ENCODE peak calls at places on chromosomes 4 and X, in ten cellular contexts. L is CD4-positive, alpha-beta memory T cell; N is prostate gland; I is Karpas-422; G is cardiac fibroblast; K is transverse colon; Q is astrocyte; H is coronary artery; S is left ventricle myocardium inferior; A is PC-3. V is an unnamed sample.

GRCh38 chr4:40897557-40898203 is 147.9 kb downstream of the NSUN7 start:
- DNase-seq in L (peak), N (peak), I (peak), G (peak), K (peak), Q (peak), H (no peak), S (peak), A (peak), V (peak)

GRCh38 chr4:152499322-152499721 is 36.6 kb downstream of the FBXW7 start:
- DNase-seq in L (no peak), N (no peak), I (no peak), G (no peak), K (no peak), Q (no peak), H (no peak), S (no peak), A (no peak), V (no peak)

GRCh38 chrX:71482228-71482958 is 50.5 kb upstream of the OGT start:
- DNase-seq in L (no peak), N (no peak), I (no peak), G (no peak), K (no peak), Q (no peak), H (no peak), S (no peak), A (peak), V (no peak)

GRCh38 chr4:168844261-168845039 is 165.6 kb downstream of the CBR4 start:
- DNase-seq in L (no peak), N (no peak), I (no peak), G (no peak), K (no peak), Q (peak), H (no peak), S (no peak), A (no peak), V (no peak)

GRCh38 chr4:153273736-153274135 is 69.5 kb downstream of the TRIM2 start:
- DNase-seq in L (no peak), N (no peak), I (no peak), G (no peak), K (no peak), Q (no peak), H (no peak), S (no peak), A (no peak), V (no peak)

GRCh38 chr4:74133786-74134499 is 24.0 kb upstream of the MTHFD2L start:
- DNase-seq in L (peak), N (peak), I (peak), G (peak), K (peak), Q (peak), H (peak), S (peak), A (peak), V (peak)

GRCh38 chr4:105145913-105146285 is 777 bp upstream of the TET2 start:
- DNase-seq in L (peak), N (peak), I (peak), G (no peak), K (peak), Q (no peak), H (no peak), S (peak), A (no peak), V (peak)

GRCh38 chrX:54087661-54088060 is 43.4 kb upstream of the PHF8 start:
- DNase-seq in L (no peak), N (no peak), I (no peak), G (no peak), K (no peak), Q (no peak), H (no peak), S (no peak), A (no peak), V (no peak)

GRCh38 chr4:140286503-140286902 is 86.9 kb upstream of the SCOC start:
- DNase-seq in L (no peak), N (no peak), I (no peak), G (no peak), K (no peak), Q (no peak), H (no peak), S (no peak), A (no peak), V (no peak)

GRCh38 chr4:2489841-2490552 is 21.1 kb downstream of the RNF4 start:
- DNase-seq in L (no peak), N (no peak), I (no peak), G (peak), K (no peak), Q (no peak), H (no peak), S (no peak), A (no peak), V (no peak)

GRCh38 chr4:2828758-2829181 is 14.9 kb upstream of the ADD1 start:
- DNase-seq in L (no peak), N (no peak), I (no peak), G (no peak), K (no peak), Q (no peak), H (no peak), S (peak), A (no peak), V (no peak)

GRCh38 chr4:25991296-25991695 is 77.3 kb downstream of the SMIM20 start:
- DNase-seq in L (no peak), N (no peak), I (no peak), G (no peak), K (no peak), Q (no peak), H (no peak), S (no peak), A (no peak), V (no peak)

GRCh38 chrX:22800360-22800759 is 199.4 kb upstream of the DDX53 start:
- DNase-seq in L (no peak), N (no peak), I (no peak), G (peak), K (no peak), Q (peak), H (no peak), S (peak), A (peak), V (no peak)

GRCh38 chr4:183211533-183211932 is 108.5 kb downstream of the CLDN22 start:
- DNase-seq in L (no peak), N (no peak), I (no peak), G (no peak), K (no peak), Q (no peak), H (no peak), S (no peak), A (no peak), V (no peak)

GRCh38 chr4:1720163-1720983 is 750 bp downstream of the TMEM129 start:
- DNase-seq in L (no peak), N (peak), I (peak), G (peak), K (peak), Q (no peak), H (no peak), S (peak), A (no peak), V (peak)

GRCh38 chrX:26373829-26374228 is 157.9 kb downstream of the MAGEB5 start:
- DNase-seq in L (no peak), N (no peak), I (no peak), G (no peak), K (no peak), Q (no peak), H (no peak), S (no peak), A (no peak), V (no peak)

GRCh38 chr4:37902738-37903693 is 12.1 kb downstream of the TBC1D1 start:
- DNase-seq in L (no peak), N (no peak), I (no peak), G (no peak), K (no peak), Q (no peak), H (no peak), S (no peak), A (no peak), V (no peak)

GRCh38 chr4:58935336-58935735 is 1825.2 kb upstream of the IGFBP7 start:
- DNase-seq in L (no peak), N (no peak), I (no peak), G (no peak), K (no peak), Q (no peak), H (no peak), S (no peak), A (peak), V (no peak)

GRCh38 chr4:33063238-33063637 is 2343.1 kb downstream of the PCDH7 start:
- DNase-seq in L (no peak), N (no peak), I (no peak), G (peak), K (no peak), Q (peak), H (no peak), S (no peak), A (peak), V (no peak)

GRCh38 chr4:33060873-33061542 is 2340.8 kb downstream of the PCDH7 start:
- DNase-seq in L (no peak), N (no peak), I (peak), G (peak), K (peak), Q (peak), H (no peak), S (no peak), A (peak), V (peak)

GRCh38 chr4:3121110-3121509 is 46.6 kb downstream of the HTT start:
- DNase-seq in L (no peak), N (no peak), I (no peak), G (no peak), K (no peak), Q (no peak), H (no peak), S (no peak), A (no peak), V (no peak)

GRCh38 chrX:97622111-97622510 is 738.4 kb downstream of the RPA4 start:
- DNase-seq in L (no peak), N (no peak), I (no peak), G (no peak), K (no peak), Q (no peak), H (no peak), S (no peak), A (no peak), V (no peak)

GRCh38 chr4:76729991-76730390 is 168.0 kb downstream of the SOWAHB start:
- DNase-seq in L (no peak), N (no peak), I (no peak), G (no peak), K (no peak), Q (no peak), H (no peak), S (no peak), A (no peak), V (no peak)

GRCh38 chr4:111283066-111283677 is 660.3 kb upstream of the PITX2 start:
- DNase-seq in L (peak), N (peak), I (peak), G (peak), K (peak), Q (peak), H (no peak), S (peak), A (peak), V (peak)

GRCh38 chr4:76963136-76963477 is 13.6 kb downstream of the SEPTIN11 start:
- DNase-seq in L (no peak), N (no peak), I (no peak), G (no peak), K (no peak), Q (no peak), H (no peak), S (no peak), A (no peak), V (no peak)

GRCh38 chr4:91113130-91113706 is 986.0 kb downstream of the CCSER1 start:
- DNase-seq in L (no peak), N (no peak), I (peak), G (peak), K (no peak), Q (peak), H (no peak), S (no peak), A (peak), V (no peak)

GRCh38 chr4:153464068-153464467 is 2.1 kb upstream of the TMEM131L start:
- DNase-seq in L (no peak), N (no peak), I (no peak), G (peak), K (no peak), Q (no peak), H (no peak), S (no peak), A (peak), V (no peak)

GRCh38 chr4:113476800-113477199 is 284.7 kb downstream of the CAMK2D start:
- DNase-seq in L (no peak), N (no peak), I (no peak), G (peak), K (no peak), Q (no peak), H (no peak), S (no peak), A (peak), V (no peak)

GRCh38 chr4:22343606-22344005 is 172.3 kb downstream of the ADGRA3 start:
- DNase-seq in L (no peak), N (no peak), I (no peak), G (no peak), K (no peak), Q (no peak), H (no peak), S (no peak), A (no peak), V (no peak)

GRCh38 chr4:80840396-80840795 is 190.1 kb upstream of the BMP3 start:
- DNase-seq in L (peak), N (no peak), I (no peak), G (no peak), K (no peak), Q (peak), H (no peak), S (no peak), A (no peak), V (peak)

GRCh38 chr4:48340276-48340904 is 939 bp upstream of the SLAIN2 start:
- DNase-seq in L (no peak), N (peak), I (peak), G (peak), K (peak), Q (peak), H (no peak), S (no peak), A (peak), V (peak)

GRCh38 chr4:48337726-48338125 is 3.6 kb upstream of the SLAIN2 start:
- DNase-seq in L (no peak), N (peak), I (no peak), G (no peak), K (no peak), Q (no peak), H (no peak), S (no peak), A (peak), V (no peak)

GRCh38 chr4:48340905-48341775 is at the start of gene SLAIN2:
- DNase-seq in L (peak), N (peak), I (peak), G (peak), K (peak), Q (peak), H (peak), S (peak), A (peak), V (peak)

GRCh38 chr4:48341776-48342558 is 638 bp downstream of the SLAIN2 start:
- DNase-seq in L (peak), N (peak), I (peak), G (peak), K (peak), Q (no peak), H (peak), S (peak), A (peak), V (peak)

GRCh38 chr4:48339642-48340041 is 1.7 kb upstream of the SLAIN2 start:
- DNase-seq in L (no peak), N (no peak), I (no peak), G (no peak), K (no peak), Q (no peak), H (no peak), S (no peak), A (no peak), V (no peak)
- H3K4me3 ChIP-seq in L (no peak), N (peak), I (no peak), G (no peak), K (peak), Q (no peak), H (no peak), S (no peak), A (peak), V (no peak)

GRCh38 chr4:139266208-139266582 is 13.8 kb downstream of the MGARP start:
- DNase-seq in L (no peak), N (no peak), I (no peak), G (no peak), K (no peak), Q (no peak), H (no peak), S (no peak), A (no peak), V (no peak)
- H3K4me3 ChIP-seq in L (peak), N (no peak), I (peak), G (peak), K (peak), Q (peak), H (peak), S (peak), A (no peak), V (peak)

GRCh38 chrX:20061869-20062254 is 54.8 kb downstream of the MAP7D2 start:
- DNase-seq in L (no peak), N (no peak), I (no peak), G (peak), K (no peak), Q (peak), H (no peak), S (no peak), A (peak), V (no peak)
- H3K4me3 ChIP-seq in L (no peak), N (no peak), I (peak), G (no peak), K (no peak), Q (no peak), H (no peak), S (no peak), A (no peak), V (no peak)

DNA sequence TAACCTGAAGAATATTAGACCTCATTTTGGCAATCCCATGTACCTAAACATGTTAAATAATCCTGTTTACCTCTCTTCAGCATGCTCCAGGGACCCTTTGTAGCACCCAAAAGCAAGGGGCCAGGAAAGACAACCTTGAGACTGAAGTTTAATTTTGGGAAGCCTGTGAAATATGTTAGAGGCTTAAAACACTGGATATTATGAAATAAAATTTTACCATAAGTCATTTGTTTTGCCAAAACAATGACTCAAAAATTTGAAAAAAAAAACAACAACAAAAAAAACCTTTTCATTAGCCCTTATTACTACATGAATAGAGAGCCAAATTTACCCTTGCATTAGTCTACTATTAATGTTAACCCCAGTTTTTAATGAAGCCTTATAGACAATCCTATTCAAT is 49.7 kb downstream of the HMGB2 start:
- DNase-seq in L (no peak), N (no peak), I (no peak), G (no peak), K (no peak), Q (no peak), H (no peak), S (no peak), A (no peak), V (no peak)
- H3K4me3 ChIP-seq in L (no peak), N (no peak), I (no peak), G (no peak), K (no peak), Q (no peak), H (no peak), S (no peak), A (no peak), V (no peak)

DNA sequence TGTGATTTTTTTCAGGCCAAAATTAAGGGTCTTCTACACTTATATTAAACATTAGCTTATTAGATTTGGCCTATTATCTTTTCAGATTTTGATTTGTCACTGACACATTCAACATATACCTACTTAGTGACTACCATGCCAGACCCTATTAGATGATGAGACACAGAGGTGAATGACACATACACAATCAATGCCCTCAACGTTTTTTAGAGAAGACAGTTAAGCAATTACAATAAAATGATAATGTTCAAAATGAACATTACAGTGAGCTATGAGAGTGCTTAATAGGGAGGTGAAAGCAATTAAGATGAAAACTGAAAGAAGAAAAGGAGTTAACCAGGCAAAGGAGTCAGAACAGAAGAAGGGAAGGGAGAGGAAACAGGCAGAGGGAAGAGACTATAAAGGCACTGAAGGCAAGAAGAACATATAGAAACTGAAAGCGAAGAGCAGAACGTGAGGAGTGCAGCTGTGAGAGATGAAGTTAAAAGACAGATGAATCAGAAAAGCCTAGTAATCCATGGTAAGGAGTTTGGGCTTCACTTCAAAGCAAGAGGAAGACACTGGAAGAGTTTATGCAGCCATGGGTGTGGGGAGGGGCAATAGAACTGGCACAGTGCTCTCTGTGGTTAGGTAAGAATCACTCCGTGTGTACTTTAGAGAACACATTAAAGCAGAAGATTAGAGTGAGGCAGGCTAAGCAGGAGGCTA is 119.0 kb downstream of the REELD1 start:
- DNase-seq in L (no peak), N (peak), I (peak), G (peak), K (peak), Q (peak), H (no peak), S (no peak), A (peak), V (no peak)
- H3K4me3 ChIP-seq in L (no peak), N (no peak), I (peak), G (no peak), K (no peak), Q (peak), H (no peak), S (no peak), A (peak), V (peak)